ENCODE peak calls at places on chromosomes 11 and 22, in five cellular contexts. One of them, this sample, is unnamed.

GRCh38 chr22:50569041-50569459 is 6.3 kb upstream of the SYCE3 start:
- DNase-seq in colonic mucosa: no peak
- DNase-seq in psoas muscle: no peak
- DNase-seq in lower lobe of right lung: peak; percentile 32
- DNase-seq in HCT116: no peak
- DNase-seq in this sample: peak; percentile 83

GRCh38 chr11:119493712-119494111 is 70.7 kb upstream of the THY1 start:
- DNase-seq in lower lobe of right lung: no peak
- DNase-seq in HCT116: no peak
- DNase-seq in colonic mucosa: peak; percentile 30
- DNase-seq in psoas muscle: no peak
- DNase-seq in this sample: no peak

GRCh38 chr11:72088076-72088806 is 7.6 kb downstream of the LRRC51 start:
- DNase-seq in HCT116: no peak
- DNase-seq in psoas muscle: no peak
- DNase-seq in lower lobe of right lung: no peak
- DNase-seq in colonic mucosa: no peak
- DNase-seq in this sample: no peak

GRCh38 chr22:47328550-47329243 is 566.2 kb downstream of the TBC1D22A start:
- DNase-seq in psoas muscle: peak; percentile 43
- DNase-seq in HCT116: peak; percentile 95
- DNase-seq in colonic mucosa: no peak
- DNase-seq in lower lobe of right lung: no peak
- DNase-seq in this sample: no peak

GRCh38 chr11:67266424-67267187 is at the start of gene GRK2:
- DNase-seq in colonic mucosa: no peak
- DNase-seq in psoas muscle: no peak
- DNase-seq in lower lobe of right lung: peak; percentile 75
- DNase-seq in HCT116: no peak
- DNase-seq in this sample: peak; percentile 49

GRCh38 chr11:72010529-72011233 is 12.0 kb downstream of the IL18BP start:
- DNase-seq in colonic mucosa: no peak
- DNase-seq in HCT116: no peak
- DNase-seq in psoas muscle: no peak
- DNase-seq in lower lobe of right lung: no peak
- DNase-seq in this sample: no peak

GRCh38 chr22:49240472-49240871 is 587.2 kb downstream of the BRD1 start:
- DNase-seq in lower lobe of right lung: no peak
- DNase-seq in colonic mucosa: no peak
- DNase-seq in HCT116: no peak
- DNase-seq in psoas muscle: no peak
- DNase-seq in this sample: no peak

GRCh38 chr22:24115247-24116207 is 65.8 kb upstream of the SUSD2 start:
- DNase-seq in psoas muscle: no peak
- DNase-seq in colonic mucosa: no peak
- DNase-seq in HCT116: no peak
- DNase-seq in lower lobe of right lung: peak; percentile 12
- DNase-seq in this sample: no peak

GRCh38 chr11:130201026-130201425 is 41.4 kb downstream of the ST14 start:
- DNase-seq in lower lobe of right lung: no peak
- DNase-seq in psoas muscle: no peak
- DNase-seq in HCT116: no peak
- DNase-seq in colonic mucosa: no peak
- DNase-seq in this sample: no peak

GRCh38 chr22:50613291-50613981 is 12.8 kb downstream of the MAPK8IP2 start:
- DNase-seq in colonic mucosa: peak; percentile 90
- DNase-seq in lower lobe of right lung: peak; percentile 90
- DNase-seq in HCT116: peak; percentile 68
- DNase-seq in psoas muscle: no peak
- DNase-seq in this sample: peak; percentile 91

GRCh38 chr11:48164836-48165235 is 51.8 kb upstream of the OR4B1 start:
- DNase-seq in colonic mucosa: no peak
- DNase-seq in HCT116: no peak
- DNase-seq in psoas muscle: no peak
- DNase-seq in lower lobe of right lung: no peak
- DNase-seq in this sample: no peak

GRCh38 chr11:11513438-11513837 is 108.4 kb downstream of the GALNT18 start:
- DNase-seq in colonic mucosa: peak; percentile 21
- DNase-seq in psoas muscle: no peak
- DNase-seq in lower lobe of right lung: no peak
- DNase-seq in HCT116: no peak
- DNase-seq in this sample: no peak

GRCh38 chr22:47294222-47294532 is 531.7 kb downstream of the TBC1D22A start:
- DNase-seq in psoas muscle: no peak
- DNase-seq in lower lobe of right lung: no peak
- DNase-seq in HCT116: no peak
- DNase-seq in colonic mucosa: no peak
- DNase-seq in this sample: no peak

GRCh38 chr11:12318791-12319733 is 58.3 kb upstream of the PARVA start:
- DNase-seq in lower lobe of right lung: no peak
- DNase-seq in psoas muscle: no peak
- DNase-seq in colonic mucosa: no peak
- DNase-seq in HCT116: no peak
- DNase-seq in this sample: no peak

GRCh38 chr11:131823772-131824171 is 453.4 kb downstream of the NTM start:
- DNase-seq in colonic mucosa: no peak
- DNase-seq in psoas muscle: no peak
- DNase-seq in HCT116: no peak
- DNase-seq in lower lobe of right lung: no peak
- DNase-seq in this sample: no peak

GRCh38 chr11:67120881-67121710 is 2.0 kb downstream of the KDM2A start:
- DNase-seq in colonic mucosa: peak; percentile 55
- DNase-seq in HCT116: no peak
- DNase-seq in lower lobe of right lung: no peak
- DNase-seq in psoas muscle: no peak
- DNase-seq in this sample: peak; percentile 6

GRCh38 chr11:48043111-48043997 is 63.0 kb downstream of the PTPRJ start:
- DNase-seq in lower lobe of right lung: no peak
- DNase-seq in psoas muscle: no peak
- DNase-seq in HCT116: no peak
- DNase-seq in colonic mucosa: no peak
- DNase-seq in this sample: no peak

GRCh38 chr11:1619449-1619848 is 2.5 kb downstream of the KRTAP5-4 start:
- DNase-seq in psoas muscle: no peak
- DNase-seq in HCT116: no peak
- DNase-seq in colonic mucosa: no peak
- DNase-seq in lower lobe of right lung: no peak
- DNase-seq in this sample: no peak

DNA sequence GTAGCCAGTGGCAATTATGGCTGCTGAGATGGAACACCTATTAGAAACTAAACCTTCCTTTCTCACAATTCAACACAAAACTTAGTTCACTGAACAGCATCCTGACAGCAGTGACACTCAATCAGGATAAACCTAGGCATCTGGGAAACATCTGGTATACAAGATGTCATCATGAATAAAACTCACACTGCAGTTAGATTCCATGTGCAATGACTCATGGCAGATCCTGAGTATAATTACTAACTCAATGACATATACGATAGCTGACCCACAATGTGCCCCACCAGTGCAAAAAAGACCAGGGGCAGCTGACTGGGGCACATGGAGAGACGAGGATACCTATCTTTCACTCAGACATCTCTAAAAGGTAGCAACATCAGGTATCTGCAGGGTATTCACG is 17.7 kb downstream of the RBFOX2 start:
- DNase-seq in HCT116: no peak
- DNase-seq in psoas muscle: no peak
- DNase-seq in colonic mucosa: no peak
- DNase-seq in lower lobe of right lung: no peak
- DNase-seq in this sample: no peak
- H3K27ac ChIP-seq in HCT116: no peak overlapping the region
- H3K27ac ChIP-seq in psoas muscle: no peak overlapping the region
- H3K27ac ChIP-seq in colonic mucosa: no peak overlapping the region
- H3K27ac ChIP-seq in lower lobe of right lung: no peak overlapping the region
- H3K27ac ChIP-seq in this sample: peak overlapping the region; percentile 68

GRCh38 chr11:19013181-19013857 is 47.2 kb downstream of the MRGPRX2 start:
- DNase-seq in lower lobe of right lung: no peak
- DNase-seq in colonic mucosa: no peak
- DNase-seq in psoas muscle: no peak
- DNase-seq in HCT116: no peak
- DNase-seq in this sample: no peak
- TF ChIP-seq CTCF in lower lobe of right lung: no peak
- TF ChIP-seq CTCF in colonic mucosa: no peak
- TF ChIP-seq CTCF in psoas muscle: no peak
- TF ChIP-seq CTCF in HCT116: peak; percentile 63
- TF ChIP-seq CTCF in this sample: no peak

DNA sequence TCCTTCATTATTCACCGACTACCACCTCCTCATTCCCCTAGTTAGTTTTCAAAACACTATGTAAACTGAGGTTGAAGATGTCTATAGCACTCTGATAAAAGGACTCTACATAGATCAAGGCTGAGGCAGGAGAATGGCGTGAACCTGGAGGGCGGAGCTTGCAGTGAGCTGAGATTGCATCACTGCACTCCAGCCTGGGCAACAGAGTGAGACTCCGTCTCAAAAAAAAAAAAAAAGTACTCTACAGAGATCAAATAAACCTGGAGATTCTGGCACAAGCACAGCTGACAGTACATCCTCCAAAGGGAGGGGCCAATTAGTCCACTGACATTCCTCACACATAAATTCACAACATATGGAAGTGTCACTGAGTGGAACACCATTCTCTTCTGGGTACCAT is 31.0 kb downstream of the TSG101 start:
- DNase-seq in HCT116: no peak
- DNase-seq in colonic mucosa: no peak
- DNase-seq in lower lobe of right lung: no peak
- DNase-seq in psoas muscle: no peak
- DNase-seq in this sample: no peak
- H3K36me3 ChIP-seq in HCT116: no peaks in the 10 kb centered on the region
- H3K36me3 ChIP-seq in colonic mucosa: no peaks in the 10 kb centered on the region
- H3K36me3 ChIP-seq in lower lobe of right lung: peaks cover 65% of the 10 kb centered on the region
- H3K36me3 ChIP-seq in psoas muscle: no peaks in the 10 kb centered on the region
- H3K36me3 ChIP-seq in this sample: peaks cover 7% of the 10 kb centered on the region

DNA sequence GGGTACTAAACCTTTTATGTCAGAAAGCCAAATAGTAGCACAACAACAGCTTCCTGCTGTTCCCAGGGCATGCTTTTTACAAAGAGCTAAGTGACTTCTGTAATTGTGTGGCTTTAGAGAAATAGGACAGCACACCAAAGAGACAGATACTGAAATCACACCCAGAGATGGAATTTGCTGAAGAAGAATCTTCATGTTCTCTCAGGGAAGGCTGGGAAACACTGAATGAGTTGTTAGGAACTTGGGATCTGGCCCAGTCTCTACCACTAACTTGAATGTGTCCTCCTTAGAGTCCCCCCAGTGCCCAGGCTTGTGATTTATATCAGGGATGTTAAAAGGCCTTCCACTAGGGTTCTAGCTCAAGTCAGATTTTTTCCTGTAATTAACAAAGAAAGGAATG is 175.2 kb downstream of the DBX1 start:
- DNase-seq in psoas muscle: no peak
- DNase-seq in lower lobe of right lung: no peak
- DNase-seq in colonic mucosa: no peak
- DNase-seq in HCT116: no peak
- DNase-seq in this sample: no peak
- H3K27ac ChIP-seq in psoas muscle: no peak overlapping the region
- H3K27ac ChIP-seq in lower lobe of right lung: no peak overlapping the region
- H3K27ac ChIP-seq in colonic mucosa: no peak overlapping the region
- H3K27ac ChIP-seq in HCT116: no peak overlapping the region
- H3K27ac ChIP-seq in this sample: no peak overlapping the region

GRCh38 chr11:17353228-17354021 is 1.8 kb downstream of the NCR3LG1 start:
- DNase-seq in psoas muscle: peak; percentile 74
- DNase-seq in lower lobe of right lung: peak; percentile 83
- DNase-seq in HCT116: peak; percentile 54
- DNase-seq in colonic mucosa: peak; percentile 87
- DNase-seq in this sample: peak; percentile 81

GRCh38 chr11:17352925-17353227 is 1.3 kb downstream of the NCR3LG1 start:
- DNase-seq in psoas muscle: peak; percentile 37
- DNase-seq in lower lobe of right lung: peak; percentile 67
- DNase-seq in HCT116: no peak
- DNase-seq in colonic mucosa: peak; percentile 68
- DNase-seq in this sample: no peak

GRCh38 chr11:17350455-17351170 is 987 bp upstream of the NCR3LG1 start:
- DNase-seq in colonic mucosa: no peak
- DNase-seq in HCT116: no peak
- DNase-seq in psoas muscle: no peak
- DNase-seq in lower lobe of right lung: no peak
- DNase-seq in this sample: no peak

GRCh38 chr11:17351510-17352176 is at the start of gene NCR3LG1:
- DNase-seq in HCT116: no peak
- DNase-seq in colonic mucosa: peak; percentile 85
- DNase-seq in lower lobe of right lung: peak; percentile 74
- DNase-seq in psoas muscle: peak; percentile 65
- DNase-seq in this sample: peak; percentile 72

GRCh38 chr11:17351171-17351509 is 460 bp upstream of the NCR3LG1 start:
- DNase-seq in psoas muscle: no peak
- DNase-seq in lower lobe of right lung: no peak
- DNase-seq in colonic mucosa: no peak
- DNase-seq in HCT116: no peak
- DNase-seq in this sample: no peak
- TF ChIP-seq CTCF in psoas muscle: no peak
- TF ChIP-seq CTCF in lower lobe of right lung: peak; percentile 13
- TF ChIP-seq CTCF in colonic mucosa: no peak
- TF ChIP-seq CTCF in HCT116: no peak
- TF ChIP-seq CTCF in this sample: no peak

DNA sequence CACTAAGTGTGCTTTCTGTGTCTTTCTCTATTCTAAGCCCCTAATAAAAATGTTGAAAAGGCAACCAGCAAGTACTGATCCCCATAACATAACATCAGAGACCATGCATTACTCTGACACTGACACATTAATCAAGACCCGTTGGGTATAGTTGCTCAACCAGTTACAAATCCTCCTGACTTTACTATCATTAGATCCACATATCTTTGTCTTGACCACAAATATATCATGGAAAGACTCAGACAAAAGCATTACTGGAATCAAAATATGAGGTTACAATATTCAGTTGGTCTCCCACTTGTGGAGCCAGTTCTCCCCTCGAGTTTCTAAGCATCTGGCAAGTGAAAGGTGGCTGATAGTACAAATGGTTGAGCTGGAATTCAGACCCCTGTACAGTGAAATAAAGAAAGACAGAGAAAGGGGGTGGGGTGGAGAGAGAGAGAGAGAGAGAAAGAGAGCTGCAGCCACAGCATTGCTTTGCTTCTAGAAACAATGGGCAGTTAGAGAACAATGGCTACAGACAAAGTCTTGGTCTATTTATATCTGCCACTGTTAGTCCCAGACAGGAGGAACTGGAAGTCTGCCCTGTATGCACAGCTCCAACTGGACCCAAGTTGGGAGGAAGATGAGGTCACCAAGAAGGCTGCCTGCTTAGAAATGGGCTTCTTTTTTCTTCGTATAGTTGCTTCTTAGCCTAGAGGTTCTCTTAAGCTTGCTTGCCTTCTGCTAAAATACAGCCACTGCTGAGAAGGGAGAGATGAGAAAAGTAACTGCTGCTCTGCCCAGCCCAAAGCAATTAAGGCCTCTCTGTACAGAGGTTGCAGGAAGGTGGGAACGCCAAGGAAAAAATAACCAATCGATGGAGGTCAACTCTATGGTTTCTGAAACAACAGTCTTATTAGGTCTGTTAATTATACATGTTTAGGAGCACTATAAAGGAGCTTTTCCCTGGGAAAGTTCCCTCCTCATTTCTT is 85.5 kb downstream of the ETS1 start:
- DNase-seq in lower lobe of right lung: no peak
- DNase-seq in colonic mucosa: no peak
- DNase-seq in HCT116: no peak
- DNase-seq in psoas muscle: no peak
- DNase-seq in this sample: no peak
- H3K36me3 ChIP-seq in lower lobe of right lung: peaks cover 6% of the 10 kb centered on the region
- H3K36me3 ChIP-seq in colonic mucosa: no peaks in the 10 kb centered on the region
- H3K36me3 ChIP-seq in HCT116: no peaks in the 10 kb centered on the region
- H3K36me3 ChIP-seq in psoas muscle: no peaks in the 10 kb centered on the region
- H3K36me3 ChIP-seq in this sample: no peaks in the 10 kb centered on the region

This sample was measured in right lobe of liver.